ENCODE peak calls at places on chromosomes 4 and X, in seven cellular contexts. E, G, X, S, L, F and I are unnamed samples.
A peak's percentile ranks its signal among the peaks of the same experiment; 100 is the strongest.

GRCh38 chr4:38663021-38663800 is 788 bp upstream of the KLF3 start:
- DNase-seq in L (no peak), F (no peak), X (peak; percentile 19), G (no peak), E (no peak), S (no peak), I (no peak)

GRCh38 chr4:108166038-108166437 is 2.7 kb downstream of the LEF1 start:
- DNase-seq in E (no peak), L (no peak), F (no peak), G (no peak), S (no peak), X (no peak), I (no peak)

GRCh38 chr4:27149541-27150212 is 289.0 kb downstream of the STIM2 start:
- DNase-seq in S (peak; percentile 58), G (no peak), L (no peak), X (peak; percentile 27), F (no peak), E (peak; percentile 41), I (no peak)

GRCh38 chrX:20378291-20378920 is 111.7 kb upstream of the RPS6KA3 start:
- DNase-seq in L (peak; percentile 38), G (no peak), E (peak; percentile 86), F (no peak), S (peak; percentile 12), X (no peak), I (no peak)

GRCh38 chr4:3708103-3708510 is 58.1 kb upstream of the ADRA2C start:
- DNase-seq in L (no peak), G (peak; percentile 45), S (peak; percentile 16), F (no peak), E (no peak), X (no peak), I (no peak)

GRCh38 chr4:84944952-84945351 is 21.5 kb downstream of the WDFY3 start:
- DNase-seq in S (peak; percentile 50), G (no peak), E (peak; percentile 49), F (no peak), X (no peak), L (no peak), I (no peak)

GRCh38 chr4:110622841-110623709 is at the start of gene PITX2:
- DNase-seq in F (peak; percentile 69), G (peak; percentile 97), L (peak; percentile 99), S (peak; percentile 97), E (no peak), X (peak; percentile 43), I (no peak)

GRCh38 chrX:19625612-19626011 is 110.3 kb upstream of the MAP3K15 start:
- DNase-seq in E (peak; percentile 80), F (peak; percentile 12), S (no peak), X (no peak), G (no peak), L (peak; percentile 5), I (no peak)

GRCh38 chr4:16588651-16589050 is 309.8 kb downstream of the LDB2 start:
- DNase-seq in E (peak; percentile 81), S (no peak), L (no peak), G (no peak), X (no peak), F (no peak), I (no peak)

GRCh38 chr4:89939464-89939863 is 44.8 kb downstream of the MMRN1 start:
- DNase-seq in S (no peak), E (no peak), F (no peak), G (no peak), L (no peak), X (no peak), I (no peak)

GRCh38 chr4:178599521-178599920 is 1157.3 kb upstream of the AGA start:
- DNase-seq in E (peak; percentile 0), G (no peak), L (no peak), F (no peak), S (no peak), X (no peak), I (no peak)

GRCh38 chr4:82240410-82240809 is 133.4 kb downstream of the HNRNPD start:
- DNase-seq in X (no peak), S (no peak), L (no peak), F (no peak), G (no peak), E (no peak), I (no peak)

GRCh38 chr4:40621592-40622512 is 7.8 kb downstream of the RBM47 start:
- DNase-seq in S (peak; percentile 95), L (peak; percentile 75), F (peak; percentile 5), E (peak; percentile 98), X (peak; percentile 96), G (peak; percentile 78), I (peak; percentile 89)

GRCh38 chrX:77527233-77528001 is 80.2 kb downstream of the FGF16 start:
- DNase-seq in G (peak; percentile 50), S (no peak), E (no peak), L (no peak), X (no peak), F (no peak), I (no peak)

GRCh38 chr4:173025131-173025530 is 143.5 kb upstream of the GALNT7 start:
- DNase-seq in E (peak; percentile 69), X (no peak), F (peak; percentile 43), L (peak; percentile 63), S (peak; percentile 64), G (no peak), I (no peak)

GRCh38 chr4:20172070-20172760 is 79.5 kb upstream of the SLIT2 start:
- DNase-seq in S (peak; percentile 34), E (no peak), G (no peak), L (no peak), X (no peak), F (no peak), I (no peak)

GRCh38 chrX:110123331-110123782 is 120.4 kb downstream of the TMEM164 start:
- DNase-seq in E (no peak), F (no peak), X (no peak), G (no peak), L (no peak), S (no peak), I (peak; percentile 38)

GRCh38 chr4:125091031-125091540 is 223.7 kb upstream of the FAT4 start:
- DNase-seq in L (no peak), S (no peak), E (no peak), X (no peak), G (no peak), F (no peak), I (no peak)

GRCh38 chr4:23878912-23879732 is 10.7 kb downstream of the PPARGC1A start:
- DNase-seq in L (no peak), S (no peak), F (no peak), X (no peak), E (peak; percentile 89), G (no peak), I (no peak)

GRCh38 chr4:10006604-10007435 is 14.5 kb downstream of the SLC2A9 start:
- DNase-seq in X (no peak), E (peak; percentile 89), L (peak; percentile 96), F (no peak), S (no peak), G (peak; percentile 60), I (peak; percentile 94)

GRCh38 chr4:138037716-138038115 is 204.4 kb downstream of the SLC7A11 start:
- DNase-seq in E (peak; percentile 30), X (peak; percentile 35), F (no peak), S (peak; percentile 42), L (no peak), G (no peak), I (no peak)

GRCh38 chrX:65196758-65197371 is 220.6 kb upstream of the ZC4H2 start:
- DNase-seq in L (no peak), G (no peak), E (no peak), S (no peak), X (no peak), F (no peak), I (no peak)